ENCODE peak calls at places on chromosomes 7 and 10, in four cellular contexts. N is transverse colon, J is DND-41, V is Peyer's patch. L is an unnamed sample. For H3K4me1, the result is how much of the 10 kb centered on the place peaks cover.

GRCh38 chr7:94996331-94996730 is 88.9 kb downstream of the PPP1R9A start:
- DNase-seq in J (no peak), V (no peak), N (no peak), L (no peak)

GRCh38 chr7:2751086-2751485 is 63.1 kb downstream of the AMZ1 start:
- DNase-seq in J (no peak), V (no peak), N (no peak), L (no peak)

GRCh38 chr7:131329176-131329570 is 1.5 kb downstream of the MKLN1 start:
- DNase-seq in N (no peak), V (no peak), J (no peak), L (no peak)

GRCh38 chr10:44697096-44697495 is 214.0 kb upstream of the TMEM72 start:
- DNase-seq in N (no peak), J (no peak), V (no peak), L (no peak)

GRCh38 chr10:18044976-18045720 is 93.4 kb downstream of the SLC39A12 start:
- DNase-seq in N (no peak), V (no peak), J (no peak), L (no peak)

GRCh38 chr7:155305251-155305904 is 7.7 kb downstream of the INSIG1 start:
- DNase-seq in J (no peak), V (no peak), N (no peak), L (no peak)

GRCh38 chr7:106178593-106179134 is 66.6 kb upstream of the SYPL1 start:
- DNase-seq in J (no peak), N (no peak), V (no peak), L (no peak)

GRCh38 chr10:52663161-52663560 is 109.4 kb downstream of the MBL2 start:
- DNase-seq in V (no peak), J (no peak), N (no peak), L (no peak)

GRCh38 chr10:99279626-99280111 is 44.0 kb upstream of the HPSE2 start:
- DNase-seq in N (no peak), V (no peak), J (no peak), L (no peak)

GRCh38 chr10:94279835-94280709 is 82.7 kb downstream of the NOC3L start:
- DNase-seq in J (peak), V (peak), N (peak), L (peak)

GRCh38 chr7:139526578-139527544 is 3.4 kb downstream of the CLEC2L start:
- DNase-seq in V (no peak), J (no peak), N (no peak), L (no peak)
- H3K27ac ChIP-seq in V (no peak), J (no peak), N (no peak), L (no peak)

DNA sequence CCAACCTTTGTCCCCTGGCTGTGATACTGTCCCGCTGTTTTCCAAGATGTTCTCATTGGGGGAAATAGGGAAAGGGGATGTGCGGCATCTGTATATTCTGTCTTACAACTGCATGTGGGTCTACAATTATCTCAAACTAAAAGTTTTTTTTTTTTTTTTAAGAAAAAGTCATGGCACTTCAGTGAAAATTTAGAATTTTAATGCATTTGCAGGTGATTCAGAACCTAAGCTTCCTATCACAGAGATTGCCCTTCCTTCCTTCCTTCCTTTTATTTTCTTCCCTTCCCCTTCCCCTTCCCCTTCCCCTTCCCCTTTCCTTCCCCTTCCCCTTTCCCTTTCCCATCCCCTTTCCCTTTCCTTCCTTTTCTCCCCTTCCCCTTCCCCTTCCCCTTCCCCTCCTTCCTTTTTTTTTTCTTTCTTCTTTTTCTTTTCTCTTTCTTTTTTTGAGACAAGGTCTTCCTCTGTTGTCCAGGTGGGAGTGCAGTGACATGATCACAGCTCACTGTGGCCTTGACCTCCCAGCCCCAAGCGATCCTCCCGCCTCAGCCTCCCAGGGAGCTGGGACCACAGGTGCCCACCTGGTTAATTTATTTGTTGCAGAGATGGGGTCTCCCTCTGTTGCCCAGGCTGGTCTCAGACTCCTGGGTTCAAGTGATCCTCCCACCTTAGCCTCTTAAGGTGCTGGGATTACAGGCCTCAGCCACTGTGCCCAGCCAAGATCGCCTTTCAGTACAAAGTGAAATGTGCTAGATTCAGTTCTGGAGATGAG is 32.0 kb downstream of the JAKMIP3 start:
- DNase-seq in J (no peak), V (no peak), N (no peak), L (no peak)
- H3K4me1 ChIP-seq in J (under half), V (under half), N (under half), L (under half)

DNA sequence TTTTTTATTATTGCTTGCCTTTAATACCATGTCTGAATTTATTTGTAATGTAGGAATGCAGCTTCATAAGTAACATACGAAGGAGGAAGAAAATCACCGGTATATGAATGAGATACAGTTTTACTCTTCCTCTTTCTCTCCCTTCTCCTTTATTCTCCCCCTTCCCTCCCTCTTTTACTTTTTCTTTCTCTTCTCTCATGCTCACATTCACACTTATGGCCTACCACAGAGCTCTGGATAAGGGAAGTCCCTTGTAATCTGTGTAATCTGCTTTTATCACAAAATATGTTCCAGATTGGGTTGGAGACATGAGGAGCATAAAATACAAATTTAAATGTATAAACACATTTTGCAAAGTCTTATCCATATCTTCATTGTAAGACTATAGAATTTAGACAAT is 59.4 kb downstream of the MDFIC start:
- DNase-seq in V (no peak), N (no peak), J (no peak), L (no peak)
- H3K27ac ChIP-seq in V (no peak), N (no peak), J (no peak), L (no peak)

GRCh38 chr7:27165089-27165654 is at the start of gene HOXA9:
- DNase-seq in J (no peak), V (peak), N (peak), L (no peak)
- H3K4me1 ChIP-seq in J (under half), V (under half), N (under half), L (half or more)

DNA sequence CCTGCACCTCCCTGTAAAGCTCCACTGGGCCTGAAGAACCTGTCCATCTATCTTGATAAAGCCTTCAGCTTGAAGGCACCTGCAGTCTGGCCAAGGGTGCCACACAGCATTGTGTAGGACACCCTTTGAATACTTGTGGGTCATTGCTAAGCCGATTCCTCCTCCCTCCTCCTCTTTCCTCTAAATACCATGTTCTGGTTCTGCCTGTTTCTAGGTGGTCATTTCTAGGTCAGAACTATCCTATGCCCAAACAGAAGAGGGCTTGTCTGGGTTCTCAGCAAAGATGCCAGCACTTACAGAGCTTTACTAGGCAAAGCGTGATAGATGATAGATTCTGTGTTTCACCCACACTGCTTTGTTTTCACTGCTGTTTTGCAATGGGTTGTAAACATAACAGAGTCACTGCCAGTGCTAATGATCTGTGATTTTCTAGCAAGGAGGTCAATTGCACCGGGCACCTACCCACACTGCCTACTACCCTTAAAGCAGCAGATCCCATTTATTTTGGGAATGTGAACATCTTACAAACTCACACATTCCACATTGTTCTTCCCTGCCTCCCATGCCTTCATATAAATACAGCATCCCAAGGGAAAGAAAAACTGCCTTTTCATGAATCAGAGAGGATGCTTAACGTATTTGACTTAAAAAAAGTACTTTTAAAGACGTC is 279.1 kb upstream of the PITRM1 start:
- DNase-seq in J (no peak), V (no peak), N (no peak), L (no peak)
- H3K27ac ChIP-seq in J (no peak), V (peak), N (peak), L (peak)

GRCh38 chr7:15678646-15679045 is 7.8 kb downstream of the MEOX2 start:
- DNase-seq in J (no peak), V (no peak), N (no peak), L (no peak)
- H3K4me1 ChIP-seq in J (under half), V (under half), N (under half), L (under half)

DNA sequence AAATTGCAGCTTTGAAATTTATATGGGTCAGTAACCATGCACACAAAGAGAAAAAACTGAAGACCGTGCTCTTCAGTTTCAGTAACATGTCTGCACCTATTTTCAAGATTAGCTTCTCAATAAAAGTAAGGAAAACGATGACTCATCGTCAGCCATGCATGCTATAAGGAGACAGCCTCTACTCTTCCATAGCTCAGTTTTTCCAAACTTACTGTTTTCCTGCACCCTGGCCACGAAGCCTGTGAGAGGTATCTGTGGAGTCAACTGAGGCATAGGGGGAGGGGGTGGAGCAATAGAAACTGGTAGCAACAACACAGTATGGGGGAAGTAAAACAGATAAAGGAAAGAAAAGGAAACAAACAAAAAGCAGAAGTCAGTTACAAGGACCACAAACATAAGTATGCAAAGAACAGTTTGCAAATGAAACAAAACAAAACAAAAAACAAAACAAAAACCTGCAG is 58.0 kb downstream of the PDSS1 start:
- DNase-seq in N (no peak), V (no peak), J (no peak), L (no peak)
- H3K27ac ChIP-seq in N (no peak), V (no peak), J (peak), L (no peak)

GRCh38 chr10:110863361-110863760 is 8.4 kb upstream of the PDCD4 start:
- DNase-seq in J (no peak), N (no peak), V (no peak), L (no peak)

GRCh38 chr10:110865804-110866482 is 5.8 kb upstream of the PDCD4 start:
- DNase-seq in J (no peak), N (no peak), V (no peak), L (no peak)

GRCh38 chr10:110863956-110864355 is 7.8 kb upstream of the PDCD4 start:
- DNase-seq in V (no peak), N (no peak), J (no peak), L (no peak)

GRCh38 chr10:110864662-110865140 is 7.0 kb upstream of the PDCD4 start:
- DNase-seq in N (no peak), V (no peak), J (peak), L (peak)

DNA sequence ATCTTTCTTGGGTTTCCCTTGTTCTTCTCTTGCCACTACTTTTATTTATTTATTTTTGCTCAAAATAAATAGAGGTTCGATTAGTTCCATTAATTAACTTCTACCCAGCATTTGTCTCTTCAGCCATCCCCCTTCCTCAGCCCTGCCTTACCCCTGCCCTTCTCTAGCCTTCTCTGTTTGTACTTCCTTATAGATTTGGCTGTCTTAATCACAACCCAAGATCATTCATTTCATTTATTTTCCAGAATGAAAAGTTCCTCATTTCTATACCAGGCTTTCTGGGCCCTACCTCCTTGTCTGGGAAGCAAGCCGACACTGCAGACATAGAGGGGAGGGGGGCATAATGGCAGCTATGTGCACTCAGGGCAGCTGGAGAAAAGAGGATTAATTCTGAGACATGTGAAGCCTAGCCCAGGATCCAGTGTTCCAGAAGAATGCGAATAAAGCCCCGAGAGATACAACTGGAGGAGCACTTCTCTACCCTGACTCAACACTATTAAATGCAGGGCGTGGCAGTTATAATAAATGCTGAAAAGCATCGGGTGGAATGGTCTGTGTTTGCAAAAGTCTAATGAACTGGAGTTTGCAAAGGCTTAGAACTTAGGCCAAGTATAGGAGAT is 6.4 kb upstream of the PDCD4 start:
- DNase-seq in N (no peak), J (no peak), V (no peak), L (no peak)
- H3K4me1 ChIP-seq in N (half or more), J (under half), V (half or more), L (half or more)

L was measured in CD4-positive, CD25-positive, alpha-beta regulatory T cell.